ENCODE peak calls at places on chromosomes 6 and 20, in five cellular contexts. One of them, this sample, is unnamed.

GRCh38 chr6:71406871-71407860 is 118.6 kb downstream of the OGFRL1 start:
- DNase-seq in neuronal stem cell: no peak
- DNase-seq in mesenchymal stem cell: no peak
- DNase-seq in H9: peak
- DNase-seq in H1: peak
- DNase-seq in this sample: peak

GRCh38 chr20:14865731-14866130 is 528.3 kb upstream of the FLRT3 start:
- DNase-seq in H9: no peak
- DNase-seq in neuronal stem cell: no peak
- DNase-seq in H1: no peak
- DNase-seq in mesenchymal stem cell: no peak
- DNase-seq in this sample: no peak

GRCh38 chr20:50721881-50722281 is 9.5 kb upstream of the PARD6B start:
- DNase-seq in neuronal stem cell: no peak
- DNase-seq in mesenchymal stem cell: no peak
- DNase-seq in H9: no peak
- DNase-seq in H1: no peak
- DNase-seq in this sample: no peak

GRCh38 chr20:44166477-44166876 is 20.5 kb downstream of the JPH2 start:
- DNase-seq in neuronal stem cell: no peak
- DNase-seq in mesenchymal stem cell: peak
- DNase-seq in H9: no peak
- DNase-seq in H1: no peak
- DNase-seq in this sample: no peak

GRCh38 chr6:76861403-76861802 is 601.9 kb downstream of the HTR1B start:
- DNase-seq in H1: peak
- DNase-seq in neuronal stem cell: no peak
- DNase-seq in H9: peak
- DNase-seq in mesenchymal stem cell: peak
- DNase-seq in this sample: peak

GRCh38 chr20:402898-403581 is 5.1 kb upstream of the RBCK1 start:
- DNase-seq in mesenchymal stem cell: no peak
- DNase-seq in H9: no peak
- DNase-seq in H1: no peak
- DNase-seq in neuronal stem cell: no peak
- DNase-seq in this sample: no peak

GRCh38 chr20:49687595-49688567 is 25.8 kb downstream of the B4GALT5 start:
- DNase-seq in H9: no peak
- DNase-seq in mesenchymal stem cell: no peak
- DNase-seq in neuronal stem cell: peak
- DNase-seq in H1: no peak
- DNase-seq in this sample: no peak

GRCh38 chr20:36826556-36827244 is 49.2 kb upstream of the TLDC2 start:
- DNase-seq in mesenchymal stem cell: peak
- DNase-seq in neuronal stem cell: no peak
- DNase-seq in H9: no peak
- DNase-seq in H1: no peak
- DNase-seq in this sample: peak

GRCh38 chr6:145372671-145373123 is 362.6 kb downstream of the EPM2A start:
- DNase-seq in mesenchymal stem cell: peak
- DNase-seq in neuronal stem cell: no peak
- DNase-seq in H9: no peak
- DNase-seq in H1: no peak
- DNase-seq in this sample: no peak

GRCh38 chr6:123829302-123829953 is 25.8 kb downstream of the NKAIN2 start:
- DNase-seq in neuronal stem cell: no peak
- DNase-seq in H1: no peak
- DNase-seq in H9: no peak
- DNase-seq in mesenchymal stem cell: peak
- DNase-seq in this sample: no peak

GRCh38 chr20:24672181-24672880 is 202.9 kb downstream of the SYNDIG1 start:
- DNase-seq in neuronal stem cell: no peak
- DNase-seq in H9: no peak
- DNase-seq in mesenchymal stem cell: no peak
- DNase-seq in H1: no peak
- DNase-seq in this sample: no peak

GRCh38 chr6:112503210-112503609 is 156.1 kb downstream of the RFPL4B start:
- DNase-seq in H9: no peak
- DNase-seq in mesenchymal stem cell: peak
- DNase-seq in neuronal stem cell: peak
- DNase-seq in H1: no peak
- DNase-seq in this sample: no peak

GRCh38 chr20:58271596-58272460 is 37.7 kb upstream of the RAB22A start:
- DNase-seq in H9: no peak
- DNase-seq in mesenchymal stem cell: no peak
- DNase-seq in H1: no peak
- DNase-seq in neuronal stem cell: no peak
- DNase-seq in this sample: no peak

GRCh38 chr6:50087231-50087954 is 37.7 kb upstream of the DEFB112 start:
- DNase-seq in H1: no peak
- DNase-seq in H9: no peak
- DNase-seq in neuronal stem cell: no peak
- DNase-seq in mesenchymal stem cell: peak
- DNase-seq in this sample: peak

GRCh38 chr6:25202505-25202904 is 76.7 kb upstream of the CARMIL1 start:
- DNase-seq in neuronal stem cell: no peak
- DNase-seq in H9: no peak
- DNase-seq in mesenchymal stem cell: peak
- DNase-seq in H1: no peak
- DNase-seq in this sample: no peak

GRCh38 chr20:9736373-9736772 is 102.5 kb downstream of the PAK5 start:
- DNase-seq in neuronal stem cell: no peak
- DNase-seq in H9: no peak
- DNase-seq in H1: no peak
- DNase-seq in mesenchymal stem cell: no peak
- DNase-seq in this sample: no peak

GRCh38 chr6:150394053-150394875 is 25.5 kb downstream of the IYD start:
- DNase-seq in H9: no peak
- DNase-seq in H1: no peak
- DNase-seq in mesenchymal stem cell: no peak
- DNase-seq in neuronal stem cell: no peak
- DNase-seq in this sample: peak

GRCh38 chr6:41927253-41927652 is 6.0 kb downstream of the BYSL start:
- DNase-seq in mesenchymal stem cell: no peak
- DNase-seq in H1: no peak
- DNase-seq in neuronal stem cell: no peak
- DNase-seq in H9: no peak
- DNase-seq in this sample: no peak
- H2BK12ac ChIP-seq in mesenchymal stem cell: peak
- H2BK12ac ChIP-seq in H1: no peak
- H2BK12ac ChIP-seq in neuronal stem cell: no peak
- H2BK12ac ChIP-seq in H9: no peak
- H2BK12ac ChIP-seq in this sample: no peak

GRCh38 chr20:7971536-7972285 is 31.5 kb upstream of the HAO1 start:
- DNase-seq in H9: no peak
- DNase-seq in H1: no peak
- DNase-seq in mesenchymal stem cell: no peak
- DNase-seq in neuronal stem cell: no peak
- DNase-seq in this sample: no peak

GRCh38 chr20:7980332-7981046 is 39.1 kb downstream of the TMX4 start:
- DNase-seq in neuronal stem cell: peak
- DNase-seq in H1: no peak
- DNase-seq in mesenchymal stem cell: peak
- DNase-seq in H9: peak
- DNase-seq in this sample: peak

GRCh38 chr20:7976015-7976414 is 35.8 kb upstream of the HAO1 start:
- DNase-seq in mesenchymal stem cell: no peak
- DNase-seq in neuronal stem cell: no peak
- DNase-seq in H9: no peak
- DNase-seq in H1: no peak
- DNase-seq in this sample: no peak

DNA sequence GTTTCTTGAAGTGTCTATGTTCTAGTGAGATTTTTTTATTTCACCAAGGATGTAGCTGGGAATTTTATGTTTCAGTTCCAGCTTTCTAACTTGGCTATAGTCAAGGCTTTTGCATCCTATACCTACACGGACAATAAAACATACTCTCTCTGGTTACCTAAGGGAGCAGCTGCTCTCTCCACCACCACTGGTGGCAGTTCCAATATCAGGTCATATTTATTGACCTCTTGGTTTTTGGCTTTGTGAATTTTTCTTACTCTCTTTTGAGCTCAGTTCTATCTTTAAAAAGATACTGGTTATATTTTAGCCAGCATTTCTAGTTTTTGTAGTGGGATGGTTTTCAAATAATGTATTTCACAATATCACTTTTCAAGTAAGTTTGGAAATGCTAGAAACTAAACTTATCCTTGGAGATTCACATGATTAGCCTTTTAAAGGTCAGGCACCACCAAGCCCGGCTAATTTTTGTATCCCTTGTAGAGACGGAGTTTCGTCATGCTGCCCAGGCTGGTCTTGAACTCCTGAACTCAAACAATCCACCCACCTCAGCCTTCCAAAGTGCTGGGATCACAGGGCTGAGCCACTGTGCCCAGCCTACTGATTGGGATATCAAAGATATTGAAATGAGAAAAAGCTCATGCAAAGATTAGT is 34.7 kb upstream of the HAO1 start:
- DNase-seq in neuronal stem cell: no peak
- DNase-seq in H1: no peak
- DNase-seq in H9: no peak
- DNase-seq in mesenchymal stem cell: no peak
- DNase-seq in this sample: no peak
- H2BK120ac ChIP-seq in neuronal stem cell: no peak
- H2BK120ac ChIP-seq in H1: no peak
- H2BK120ac ChIP-seq in H9: no peak
- H2BK120ac ChIP-seq in mesenchymal stem cell: no peak
- H2BK120ac ChIP-seq in this sample: no peak

DNA sequence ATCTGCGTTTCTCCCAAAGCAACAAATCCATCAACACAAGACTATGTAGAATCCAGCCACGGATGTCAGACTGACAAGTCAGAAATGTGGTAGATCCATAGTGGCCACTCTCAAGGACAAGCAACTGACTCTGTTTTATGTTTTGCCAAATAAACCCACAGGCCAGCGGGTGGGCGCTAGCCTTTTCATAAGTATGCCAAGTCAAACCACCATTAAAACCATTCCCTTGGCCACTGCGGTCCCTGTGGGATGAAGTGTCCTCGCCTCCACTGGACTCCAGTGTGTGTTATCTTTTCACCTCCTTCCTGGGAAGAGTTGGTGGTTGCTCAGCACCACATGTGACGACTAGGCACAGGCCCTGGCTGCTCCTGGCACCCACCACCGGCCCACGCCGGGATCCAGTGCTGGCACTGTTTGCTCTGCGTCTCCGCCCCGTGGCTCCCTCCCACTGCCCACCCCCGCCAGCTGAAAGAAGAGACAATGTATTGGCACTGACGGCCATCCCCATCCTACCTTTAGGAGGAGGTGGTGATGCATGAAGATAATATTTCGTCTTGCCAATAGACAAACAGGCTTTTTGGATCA is 103.4 kb downstream of the FOXC1 start:
- DNase-seq in neuronal stem cell: no peak
- DNase-seq in H1: no peak
- DNase-seq in H9: no peak
- DNase-seq in mesenchymal stem cell: no peak
- DNase-seq in this sample: no peak
- H2BK12ac ChIP-seq in neuronal stem cell: no peak
- H2BK12ac ChIP-seq in H1: no peak
- H2BK12ac ChIP-seq in H9: no peak
- H2BK12ac ChIP-seq in mesenchymal stem cell: no peak
- H2BK12ac ChIP-seq in this sample: no peak

GRCh38 chr6:26222587-26222986 is 135.4 kb downstream of the HFE start:
- DNase-seq in mesenchymal stem cell: no peak
- DNase-seq in H9: no peak
- DNase-seq in neuronal stem cell: no peak
- DNase-seq in H1: no peak
- DNase-seq in this sample: no peak
- H2BK120ac ChIP-seq in mesenchymal stem cell: no peak
- H2BK120ac ChIP-seq in H9: no peak
- H2BK120ac ChIP-seq in neuronal stem cell: no peak
- H2BK120ac ChIP-seq in H1: peak
- H2BK120ac ChIP-seq in this sample: no peak

DNA sequence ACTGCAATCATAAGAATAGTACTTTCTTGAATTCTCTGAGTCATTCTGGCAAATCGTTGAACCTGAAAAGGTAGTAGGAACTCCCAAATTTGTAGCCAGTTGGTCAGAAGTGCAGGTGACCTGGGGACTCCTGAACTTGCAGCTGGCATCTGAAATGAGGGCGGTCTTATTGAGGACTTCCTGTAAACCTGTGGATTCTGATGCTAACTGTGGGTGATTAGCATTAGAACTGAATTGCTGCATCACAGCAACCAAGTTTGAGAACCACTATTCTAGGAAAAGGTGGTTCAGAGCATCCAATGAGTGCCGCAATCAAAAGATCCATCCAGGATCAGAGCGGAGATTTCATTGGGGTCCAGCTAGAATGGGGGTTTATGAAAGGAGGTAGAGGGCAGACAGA is 50.2 kb upstream of the UTRN start:
- DNase-seq in mesenchymal stem cell: no peak
- DNase-seq in H1: no peak
- DNase-seq in neuronal stem cell: no peak
- DNase-seq in H9: peak
- DNase-seq in this sample: no peak
- H2BK12ac ChIP-seq in mesenchymal stem cell: no peak
- H2BK12ac ChIP-seq in H1: peak
- H2BK12ac ChIP-seq in neuronal stem cell: no peak
- H2BK12ac ChIP-seq in H9: no peak
- H2BK12ac ChIP-seq in this sample: no peak

GRCh38 chr6:26268659-26269402 is 96.2 kb upstream of the BTN3A2 start:
- DNase-seq in neuronal stem cell: peak
- DNase-seq in mesenchymal stem cell: peak
- DNase-seq in H1: peak
- DNase-seq in H9: peak
- DNase-seq in this sample: no peak
- H2BK120ac ChIP-seq in neuronal stem cell: no peak
- H2BK120ac ChIP-seq in mesenchymal stem cell: no peak
- H2BK120ac ChIP-seq in H1: no peak
- H2BK120ac ChIP-seq in H9: no peak
- H2BK120ac ChIP-seq in this sample: no peak

This sample was measured in trophoblast cell.